ENCODE peak calls at places on chromosomes 12 and 14, in four cellular contexts. Y is kidney, F is SK-N-SH, J is H9. I is an unnamed sample.

GRCh38 chr12:53791735-53792326 is 40.1 kb upstream of the CISTR start:
- DNase-seq in Y (no peak), F (no peak), J (peak; percentile 80), I (peak; percentile 20)

GRCh38 chr12:6313326-6313940 is 3.0 kb downstream of the PLEKHG6 start:
- DNase-seq in Y (peak; percentile 83), F (no peak), J (peak; percentile 28), I (no peak)

GRCh38 chr14:69327507-69327906 is 67.5 kb downstream of the GALNT16 start:
- DNase-seq in Y (no peak), F (no peak), J (no peak), I (no peak)

GRCh38 chr14:65038966-65039365 is 52.3 kb downstream of the FNTB start:
- DNase-seq in Y (no peak), F (no peak), J (no peak), I (no peak)

GRCh38 chr12:47988073-47989022 is 15.9 kb downstream of the COL2A1 start:
- DNase-seq in Y (peak; percentile 17), F (no peak), J (peak; percentile 63), I (no peak)

GRCh38 chr14:51302319-51303030 is 62.4 kb downstream of the TMX1 start:
- DNase-seq in Y (no peak), F (no peak), J (no peak), I (peak; percentile 31)

GRCh38 chr14:77158175-77158908 is 16.8 kb upstream of the ZDHHC22 start:
- DNase-seq in Y (no peak), F (peak; percentile 76), J (peak; percentile 67), I (no peak)

GRCh38 chr12:114976361-114976760 is 292.4 kb upstream of the TBX3 start:
- DNase-seq in Y (no peak), F (no peak), J (no peak), I (no peak)

GRCh38 chr14:105050551-105050897 is 14.7 kb downstream of the GPR132 start:
- DNase-seq in Y (peak; percentile 96), F (peak; percentile 67), J (no peak), I (no peak)

GRCh38 chr14:89400529-89400928 is 16.5 kb downstream of the FOXN3 start:
- DNase-seq in Y (no peak), F (no peak), J (no peak), I (no peak)

GRCh38 chr12:8823565-8824300 is 1.3 kb downstream of the A2ML1 start:
- DNase-seq in Y (no peak), F (peak; percentile 69), J (peak; percentile 92), I (no peak)

GRCh38 chr12:26748741-26749431 is 84.1 kb downstream of the ITPR2 start:
- DNase-seq in Y (no peak), F (no peak), J (no peak), I (peak; percentile 6)

GRCh38 chr14:54343276-54344121 is 53.3 kb upstream of the CDKN3 start:
- DNase-seq in Y (no peak), F (peak; percentile 48), J (no peak), I (no peak)

GRCh38 chr12:27530157-27530922 is 6.3 kb downstream of the PPFIBP1 start:
- DNase-seq in Y (no peak), F (no peak), J (no peak), I (no peak)

GRCh38 chr12:57738661-57739237 is at the start of gene AGAP2:
- DNase-seq in Y (no peak), F (peak; percentile 91), J (peak; percentile 79), I (no peak)

GRCh38 chr14:23929131-23929530 is 24.4 kb upstream of the DHRS4 start:
- DNase-seq in Y (no peak), F (no peak), J (no peak), I (no peak)

GRCh38 chr12:19547258-19547657 is 108.0 kb downstream of the AEBP2 start:
- DNase-seq in Y (no peak), F (no peak), J (no peak), I (no peak)

GRCh38 chr14:55532645-55533309 is 47.2 kb upstream of the KTN1 start:
- DNase-seq in Y (no peak), F (no peak), J (no peak), I (no peak)

GRCh38 chr14:33062881-33063280 is 124.2 kb downstream of the NPAS3 start:
- DNase-seq in Y (no peak), F (peak; percentile 10), J (no peak), I (no peak)

GRCh38 chr14:69999246-69999645 is 120.0 kb downstream of the SMOC1 start:
- DNase-seq in Y (peak; percentile 82), F (no peak), J (no peak), I (no peak)

GRCh38 chr12:52142431-52142830 is 49.4 kb downstream of the KRT80 start:
- DNase-seq in Y (no peak), F (no peak), J (no peak), I (no peak)

GRCh38 chr14:103188691-103189480 is 65.6 kb downstream of the TNFAIP2 start:
- DNase-seq in Y (peak; percentile 80), F (peak; percentile 64), J (peak; percentile 67), I (no peak)

GRCh38 chr12:111276189-111276588 is 92.7 kb downstream of the PHETA1 start:
- DNase-seq in Y (no peak), F (no peak), J (no peak), I (no peak)

GRCh38 chr14:100660498-100661339 is 66.0 kb upstream of the DLK1 start:
- DNase-seq in Y (no peak), F (no peak), J (no peak), I (no peak)

GRCh38 chr12:6215932-6216494 is 15.8 kb downstream of the CD9 start:
- DNase-seq in Y (peak; percentile 96), F (no peak), J (peak; percentile 80), I (no peak)

GRCh38 chr14:23572841-23573240 is 5.2 kb upstream of the AP1G2 start:
- DNase-seq in Y (no peak), F (no peak), J (no peak), I (no peak)

GRCh38 chr12:99976762-99977161 is 8.0 kb downstream of the ANKS1B start:
- DNase-seq in Y (no peak), F (no peak), J (no peak), I (no peak)

GRCh38 chr14:33451211-33451610 is 499.7 kb downstream of the EGLN3 start:
- DNase-seq in Y (no peak), F (no peak), J (no peak), I (no peak)

GRCh38 chr12:98591209-98591608 is 2.3 kb upstream of the SLC25A3 start:
- DNase-seq in Y (no peak), F (no peak), J (no peak), I (no peak)

GRCh38 chr14:61145258-61145902 is 135.8 kb downstream of the TMEM30B start:
- DNase-seq in Y (no peak), F (peak; percentile 53), J (no peak), I (no peak)

GRCh38 chr12:122921917-122922316 is 26.0 kb upstream of the VPS37B start:
- DNase-seq in Y (no peak), F (no peak), J (no peak), I (no peak)

GRCh38 chr12:87847147-87847546 is 182.1 kb downstream of the C12orf50 start:
- DNase-seq in Y (no peak), F (no peak), J (peak; percentile 46), I (no peak)

DNA sequence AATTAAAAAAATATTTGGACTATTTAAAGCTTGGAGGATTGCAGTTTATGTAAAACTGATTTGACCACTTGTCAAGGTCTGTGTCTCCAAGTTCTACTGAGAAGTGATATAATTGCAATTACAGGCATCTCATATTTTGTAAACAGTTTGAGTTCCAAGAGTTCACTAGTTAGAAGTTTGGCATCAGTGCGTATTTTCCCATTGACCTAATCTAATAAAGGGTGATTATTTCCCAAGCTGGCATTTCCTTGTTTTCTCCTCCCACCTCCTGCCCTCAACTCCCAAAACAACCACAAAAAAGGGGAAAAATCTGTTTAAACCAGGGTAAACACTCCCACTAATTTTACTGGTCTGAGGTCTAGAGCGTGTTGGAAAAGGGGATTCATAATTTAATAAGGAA is 3.0 kb upstream of the MYF6 start:
- DNase-seq in Y (no peak), F (no peak), J (no peak), I (no peak)
- H3K9ac ChIP-seq in Y (no peak overlapping the region), F (no peak overlapping the region), J (no peak overlapping the region), I (no peak overlapping the region)

GRCh38 chr12:104653730-104654328 is 197.1 kb downstream of the CHST11 start:
- DNase-seq in Y (no peak), F (no peak), J (peak; percentile 70), I (no peak)
- TF ChIP-seq CTCF in Y (no peak), F (peak; percentile 43), J (peak; percentile 74), I (peak; percentile 34)

DNA sequence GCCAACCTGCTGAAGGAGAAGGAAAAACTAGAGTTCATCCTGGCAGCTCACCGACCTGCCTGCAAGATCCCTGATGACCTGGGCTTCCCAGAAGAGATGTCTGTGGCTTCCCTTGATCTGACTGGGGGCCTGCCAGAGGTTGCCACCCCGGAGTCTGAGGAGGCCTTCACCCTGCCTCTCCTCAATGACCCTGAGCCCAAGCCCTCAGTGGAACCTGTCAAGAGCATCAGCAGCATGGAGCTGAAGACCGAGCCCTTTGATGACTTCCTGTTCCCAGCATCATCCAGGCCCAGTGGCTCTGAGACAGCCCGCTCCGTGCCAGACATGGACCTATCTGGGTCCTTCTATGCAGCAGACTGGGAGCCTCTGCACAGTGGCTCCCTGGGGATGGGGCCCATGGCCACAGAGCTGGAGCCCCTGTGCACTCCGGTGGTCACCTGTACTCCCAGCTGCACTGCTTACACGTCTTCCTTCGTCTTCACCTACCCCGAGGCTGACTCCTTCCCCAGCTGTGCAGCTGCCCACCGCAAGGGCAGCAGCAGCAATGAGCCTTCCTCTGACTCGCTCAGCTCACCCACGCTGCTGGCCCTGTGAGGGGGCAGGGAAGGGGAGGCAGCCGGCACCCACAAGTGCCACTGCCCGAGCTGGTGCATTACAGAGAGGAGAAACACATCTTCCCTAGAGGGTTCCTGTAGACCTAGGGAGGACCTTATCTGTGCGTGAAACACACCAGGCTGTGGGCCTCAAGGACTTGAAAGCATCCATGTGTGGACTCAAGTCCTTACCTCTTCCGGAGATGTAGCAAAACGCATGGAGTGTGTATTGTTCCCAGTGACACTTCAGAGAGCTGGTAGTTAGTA is 2.4 kb downstream of the FOS start:
- DNase-seq in Y (no peak), F (no peak), J (no peak), I (no peak)
- H3K9ac ChIP-seq in Y (peak overlapping the region; percentile 33), F (no peak overlapping the region), J (no peak overlapping the region), I (no peak overlapping the region)

DNA sequence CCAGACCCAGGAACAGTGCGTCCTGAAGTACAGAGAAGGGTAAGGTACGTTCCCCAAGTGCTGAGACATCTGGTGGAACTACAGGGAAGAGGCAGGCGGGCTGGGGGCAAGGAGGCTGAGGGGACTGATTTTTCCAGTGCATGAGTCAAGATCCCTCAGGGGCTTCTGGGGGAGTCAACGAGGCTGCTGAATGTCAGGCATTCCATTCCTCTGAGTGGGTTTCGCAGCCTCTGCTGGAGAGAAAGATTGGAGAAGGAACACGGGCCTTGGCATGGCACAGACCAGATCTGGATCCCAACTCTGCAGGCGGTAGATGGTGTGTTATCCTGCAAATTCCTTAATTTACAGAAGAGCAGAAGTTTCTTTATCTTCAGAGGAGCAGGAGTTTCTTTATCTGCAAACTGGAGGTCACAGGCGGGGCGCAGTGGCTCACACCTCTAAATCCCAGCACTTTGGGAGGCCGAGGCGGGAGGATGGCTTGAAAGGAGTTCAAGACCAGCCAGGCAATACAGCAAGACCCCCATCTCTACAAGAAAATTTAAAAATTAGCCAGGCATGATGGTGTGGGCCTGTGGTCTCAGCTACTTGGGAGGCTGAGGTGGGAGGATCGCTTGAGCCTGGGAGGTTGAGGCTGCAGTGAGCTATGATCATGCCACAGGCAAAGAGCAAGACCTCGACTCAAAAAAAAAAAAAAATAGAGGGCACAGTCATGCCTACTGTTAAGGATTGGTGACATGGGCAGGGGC is 132.6 kb upstream of the MAP1LC3B2 start:
- DNase-seq in Y (peak; percentile 89), F (peak; percentile 35), J (peak; percentile 96), I (no peak)
- TF ChIP-seq CTCF in Y (no peak), F (peak; percentile 62), J (peak; percentile 52), I (no peak)

GRCh38 chr12:3238196-3238595 is 161.0 kb downstream of the TSPAN9 start:
- DNase-seq in Y (no peak), F (no peak), J (no peak), I (no peak)
- H3K9ac ChIP-seq in Y (no peak overlapping the region), F (no peak overlapping the region), J (no peak overlapping the region), I (no peak overlapping the region)

I was measured in MM.1S.